ENCODE peak calls at places on chromosomes 13 and 19, in seven cellular contexts. J is right cardiac atrium; S is HuH-7; Z is IMR-90; G is stimulated activated CD8-positive, alpha-beta memory T cell treated with anti-CD3 and anti-CD28 coated beads, Interleukin-7, amount 100 ng/mL, for 4 hours; H is PC-3; C is hippocampal formation. X is an unnamed sample.

GRCh38 chr19:772730-773436 is 22.0 kb downstream of the MISP start:
- DNase-seq in C (no peak), G (no peak), S (no peak), J (no peak), H (no peak), Z (no peak), X (no peak)

GRCh38 chr19:14141041-14141440 is 4.7 kb upstream of the ASF1B start:
- DNase-seq in Z (no peak), H (no peak), G (no peak), S (no peak), J (no peak), C (no peak), X (no peak)

GRCh38 chr19:17041994-17042393 is 15.4 kb upstream of the CPAMD8 start:
- DNase-seq in S (no peak), G (no peak), J (peak), H (no peak), C (no peak), Z (peak), X (peak)

GRCh38 chr19:17479325-17479791 is 9.0 kb downstream of the SLC27A1 start:
- DNase-seq in S (no peak), H (no peak), G (no peak), J (no peak), Z (peak), C (no peak), X (peak)

GRCh38 chr13:40442826-40443225 is 223.6 kb downstream of the FOXO1 start:
- DNase-seq in H (no peak), Z (no peak), C (no peak), S (no peak), G (no peak), J (no peak), X (no peak)

GRCh38 chr19:12834976-12835757 is 788 bp upstream of the RTBDN start:
- DNase-seq in G (no peak), S (peak), C (no peak), H (peak), Z (no peak), J (peak), X (no peak)

GRCh38 chr13:41136396-41137031 is 3.9 kb upstream of the KBTBD6 start:
- DNase-seq in H (peak), Z (no peak), C (no peak), S (no peak), J (no peak), G (no peak), X (no peak)

GRCh38 chr13:104694397-104694796 is 1628.2 kb upstream of the SLC10A2 start:
- DNase-seq in J (no peak), H (no peak), Z (no peak), C (no peak), S (no peak), G (no peak), X (no peak)

GRCh38 chr13:33205804-33206221 is 79.7 kb downstream of the STARD13 start:
- DNase-seq in C (no peak), H (no peak), Z (peak), S (no peak), J (no peak), G (no peak), X (peak)

GRCh38 chr13:19592657-19593175 is 31.4 kb upstream of the TPTE2 start:
- DNase-seq in S (no peak), C (no peak), J (no peak), H (no peak), Z (no peak), G (no peak), X (no peak)

GRCh38 chr19:6216996-6217751 is 62.6 kb downstream of the MLLT1 start:
- DNase-seq in G (no peak), J (peak), Z (peak), C (no peak), S (no peak), H (no peak), X (no peak)

GRCh38 chr19:57249329-57249728 is 8.9 kb downstream of the ZNF805 start:
- DNase-seq in C (no peak), G (no peak), S (no peak), Z (peak), J (no peak), H (no peak), X (no peak)

GRCh38 chr19:17841810-17842662 is 5.7 kb downstream of the JAK3 start:
- DNase-seq in S (no peak), C (peak), J (peak), G (peak), H (peak), Z (peak), X (peak)

GRCh38 chr19:48962849-48963165 is 2.3 kb upstream of the FTL start:
- DNase-seq in Z (no peak), G (no peak), J (no peak), H (no peak), S (no peak), C (no peak), X (no peak)

GRCh38 chr19:15623711-15624318 is 8.8 kb downstream of the CYP4F8 start:
- DNase-seq in H (peak), G (no peak), S (peak), C (no peak), J (no peak), Z (no peak), X (no peak)

GRCh38 chr19:30148039-30148438 is 206.0 kb downstream of the URI1 start:
- DNase-seq in Z (no peak), H (peak), S (no peak), C (no peak), G (no peak), J (no peak), X (no peak)

GRCh38 chr13:29756506-29756905 is 93.9 kb downstream of the UBL3 start:
- DNase-seq in S (no peak), H (no peak), Z (peak), J (no peak), G (no peak), C (no peak), X (peak)

GRCh38 chr13:77213644-77214043 is 113.2 kb downstream of the MYCBP2 start:
- DNase-seq in C (no peak), Z (peak), G (no peak), J (no peak), H (peak), S (no peak), X (no peak)

GRCh38 chr13:25242956-25243355 is 44.3 kb downstream of the MTMR6 start:
- DNase-seq in S (no peak), C (no peak), J (no peak), Z (no peak), H (no peak), G (no peak), X (no peak)

GRCh38 chr19:7595466-7596133 is at the start of gene CAMSAP3:
- DNase-seq in Z (no peak), C (no peak), S (peak), G (peak), J (no peak), H (peak), X (peak)

GRCh38 chr19:42216653-42217521 is 590 bp downstream of the DEDD2 start:
- DNase-seq in C (peak), Z (peak), S (peak), J (peak), H (peak), G (no peak), X (peak)

GRCh38 chr13:34751492-34751891 is 190.6 kb upstream of the NBEA start:
- DNase-seq in C (no peak), J (no peak), S (no peak), G (no peak), Z (no peak), H (no peak), X (no peak)

GRCh38 chr13:113098163-113098732 is 7.3 kb upstream of the F7 start:
- DNase-seq in Z (peak), G (no peak), S (no peak), C (no peak), H (no peak), J (peak), X (peak)

GRCh38 chr19:34224996-34225658 is 29.2 kb upstream of the GARRE1 start:
- DNase-seq in J (no peak), Z (peak), C (no peak), S (no peak), H (peak), G (no peak), X (peak)

GRCh38 chr19:7658219-7658686 is 10.6 kb upstream of the RETN start:
- DNase-seq in J (peak), G (no peak), S (no peak), H (no peak), C (no peak), Z (no peak), X (no peak)

GRCh38 chr13:110017379-110017778 is 231.0 kb upstream of the IRS2 start:
- DNase-seq in S (no peak), C (no peak), G (no peak), J (no peak), Z (peak), H (peak), X (peak)

GRCh38 chr19:48158210-48158790 is 11.8 kb downstream of the LIG1 start:
- DNase-seq in Z (no peak), J (no peak), G (no peak), H (no peak), C (no peak), S (no peak), X (no peak)